ENCODE peak calls at places on chromosome 14, in seven cellular contexts. Q, Y, P, W, K, Z and N are unnamed samples.

GRCh38 chr14:35687335-35687939 is 121.7 kb downstream of the RALGAPA1 start:
- DNase-seq in Q (peak; percentile 27), Y (peak; percentile 68), P (no peak), W (peak; percentile 60), K (peak; percentile 11), Z (no peak), N (peak; percentile 81)

GRCh38 chr14:50013198-50013918 is 103.0 kb downstream of the VCPKMT start:
- DNase-seq in Q (no peak), Y (no peak), P (no peak), W (no peak), K (no peak), Z (no peak), N (no peak)

GRCh38 chr14:99538275-99538674 is 57.1 kb downstream of the CCNK start:
- DNase-seq in Q (no peak), Y (peak; percentile 25), P (no peak), W (no peak), K (no peak), Z (no peak), N (no peak)

GRCh38 chr14:77458249-77458950 is 507 bp downstream of the AHSA1 start:
- DNase-seq in Q (no peak), Y (peak; percentile 18), P (no peak), W (peak; percentile 18), K (peak; percentile 48), Z (peak; percentile 43), N (peak; percentile 57)

GRCh38 chr14:75968461-75968860 is 13.3 kb downstream of the TGFB3 start:
- DNase-seq in Q (no peak), Y (no peak), P (no peak), W (no peak), K (no peak), Z (no peak), N (peak; percentile 25)

GRCh38 chr14:58533417-58533816 is 104.3 kb upstream of the DACT1 start:
- DNase-seq in Q (no peak), Y (no peak), P (no peak), W (no peak), K (no peak), Z (no peak), N (peak; percentile 16)

GRCh38 chr14:82075566-82075965 is 541.9 kb upstream of the SEL1L start:
- DNase-seq in Q (no peak), Y (no peak), P (no peak), W (no peak), K (peak; percentile 3), Z (peak; percentile 27), N (peak; percentile 14)

GRCh38 chr14:91405241-91405721 is 12.3 kb downstream of the CCDC88C start:
- DNase-seq in Q (no peak), Y (no peak), P (no peak), W (no peak), K (peak; percentile 72), Z (no peak), N (no peak)

GRCh38 chr14:75176142-75176820 is at the start of gene TMED10:
- DNase-seq in Q (peak; percentile 83), Y (peak; percentile 85), P (peak; percentile 79), W (peak; percentile 94), K (peak; percentile 91), Z (peak; percentile 89), N (peak; percentile 94)

GRCh38 chr14:52325126-52325525 is 11.0 kb downstream of the PTGER2 start:
- DNase-seq in Q (peak; percentile 24), Y (peak; percentile 25), P (no peak), W (no peak), K (no peak), Z (no peak), N (peak; percentile 64)

GRCh38 chr14:90405101-90405500 is 8.3 kb downstream of the CALM1 start:
- DNase-seq in Q (no peak), Y (no peak), P (no peak), W (peak; percentile 26), K (no peak), Z (no peak), N (no peak)

GRCh38 chr14:49907186-49907585 is 14.3 kb downstream of the ARF6 start:
- DNase-seq in Q (no peak), Y (no peak), P (no peak), W (no peak), K (no peak), Z (no peak), N (no peak)

GRCh38 chr14:75121559-75121958 is 5.3 kb downstream of the NEK9 start:
- DNase-seq in Q (no peak), Y (no peak), P (no peak), W (no peak), K (no peak), Z (no peak), N (no peak)

GRCh38 chr14:93034671-93034994 is 81.1 kb downstream of the ITPK1 start:
- DNase-seq in Q (no peak), Y (no peak), P (no peak), W (no peak), K (no peak), Z (no peak), N (no peak)